ENCODE peak calls at places on chromosomes 11 and 22, in eight cellular contexts. Q, P, C, X, I, V, S and D are unnamed samples.

GRCh38 chr22:39491696-39492095 is 10.4 kb upstream of the MIEF1 start:
- DNase-seq in Q (no peak), P (no peak), C (no peak), X (no peak), I (no peak), V (no peak), S (no peak), D (no peak)

GRCh38 chr11:85826096-85826855 is 15.3 kb upstream of the SYTL2 start:
- DNase-seq in Q (no peak), P (peak), C (no peak), X (peak), I (peak), V (peak), S (peak), D (peak)

GRCh38 chr11:78961938-78962701 is 387.5 kb upstream of the NARS2 start:
- DNase-seq in Q (no peak), P (peak), C (no peak), X (peak), I (no peak), V (peak), S (peak), D (peak)

GRCh38 chr11:108912587-108912986 is 247.7 kb downstream of the DDX10 start:
- DNase-seq in Q (no peak), P (no peak), C (no peak), X (peak), I (no peak), V (no peak), S (peak), D (no peak)

GRCh38 chr22:20552450-20552894 is 45.1 kb downstream of the MED15 start:
- DNase-seq in Q (no peak), P (no peak), C (no peak), X (peak), I (no peak), V (no peak), S (peak), D (no peak)

GRCh38 chr11:66951927-66952337 is 6.3 kb downstream of the PC start:
- DNase-seq in Q (no peak), P (no peak), C (no peak), X (peak), I (no peak), V (no peak), S (peak), D (no peak)

GRCh38 chr11:134528453-134528852 is 116.4 kb upstream of the B3GAT1 start:
- DNase-seq in Q (no peak), P (peak), C (no peak), X (no peak), I (no peak), V (no peak), S (no peak), D (no peak)

GRCh38 chr22:45248832-45249561 is 8.3 kb upstream of the KIAA0930 start:
- DNase-seq in Q (no peak), P (no peak), C (peak), X (no peak), I (peak), V (no peak), S (no peak), D (no peak)

GRCh38 chr11:1693327-1694063 is 3.5 kb upstream of the KRTAP5-6 start:
- DNase-seq in Q (no peak), P (peak), C (peak), X (peak), I (peak), V (peak), S (peak), D (peak)

GRCh38 chr11:19557185-19557584 is 155.5 kb upstream of the NAV2 start:
- DNase-seq in Q (no peak), P (no peak), C (no peak), X (no peak), I (no peak), V (no peak), S (no peak), D (no peak)

GRCh38 chr11:63839508-63840355 is 822 bp downstream of the MARK2 start:
- DNase-seq in Q (no peak), P (no peak), C (peak), X (no peak), I (no peak), V (peak), S (no peak), D (no peak)

GRCh38 chr11:2247496-2247895 is 22.9 kb downstream of the ASCL2 start:
- DNase-seq in Q (no peak), P (no peak), C (no peak), X (no peak), I (no peak), V (no peak), S (no peak), D (no peak)

GRCh38 chr11:114111369-114112042 is 52.0 kb downstream of the ZBTB16 start:
- DNase-seq in Q (no peak), P (no peak), C (no peak), X (peak), I (no peak), V (no peak), S (peak), D (no peak)

GRCh38 chr22:23522642-23523251 is 57.3 kb downstream of the IGLL1 start:
- DNase-seq in Q (no peak), P (no peak), C (no peak), X (peak), I (no peak), V (peak), S (no peak), D (peak)

GRCh38 chr11:100908746-100909145 is 220.9 kb downstream of the PGR start:
- DNase-seq in Q (no peak), P (no peak), C (no peak), X (peak), I (peak), V (no peak), S (peak), D (no peak)

GRCh38 chr11:123202155-123202714 is 7.2 kb upstream of the CLMP start:
- DNase-seq in Q (no peak), P (no peak), C (no peak), X (peak), I (no peak), V (no peak), S (peak), D (peak)

GRCh38 chr11:33410086-33410765 is 153.0 kb downstream of the HIPK3 start:
- DNase-seq in Q (no peak), P (no peak), C (no peak), X (no peak), I (no peak), V (peak), S (no peak), D (no peak)

GRCh38 chr22:41177626-41178424 is 27.3 kb upstream of the L3MBTL2 start:
- DNase-seq in Q (no peak), P (no peak), C (no peak), X (no peak), I (no peak), V (no peak), S (no peak), D (no peak)

GRCh38 chr11:65128182-65129145 is 5.9 kb downstream of the SYVN1 start:
- DNase-seq in Q (no peak), P (no peak), C (no peak), X (no peak), I (no peak), V (no peak), S (no peak), D (no peak)

GRCh38 chr11:132278801-132279574 is 908.6 kb downstream of the NTM start:
- DNase-seq in Q (peak), P (no peak), C (no peak), X (peak), I (peak), V (peak), S (peak), D (no peak)

GRCh38 chr11:4680341-4680740 is 17.3 kb downstream of the OR51E2 start:
- DNase-seq in Q (no peak), P (no peak), C (no peak), X (no peak), I (no peak), V (no peak), S (no peak), D (no peak)

GRCh38 chr11:50088231-50088630 is 55.6 kb downstream of the OR4C45 start:
- DNase-seq in Q (no peak), P (no peak), C (no peak), X (no peak), I (no peak), V (no peak), S (peak), D (no peak)

GRCh38 chr22:19723990-19724827 is 870 bp downstream of the GP1BB start:
- DNase-seq in Q (no peak), P (peak), C (peak), X (peak), I (no peak), V (peak), S (peak), D (peak)

GRCh38 chr11:35106595-35106994 is 32.4 kb upstream of the CD44 start:
- DNase-seq in Q (no peak), P (no peak), C (no peak), X (no peak), I (peak), V (no peak), S (no peak), D (no peak)

GRCh38 chr11:65524747-65525658 is at the start of gene SCYL1:
- DNase-seq in Q (peak), P (peak), C (peak), X (peak), I (peak), V (peak), S (peak), D (peak)

GRCh38 chr11:62456630-62457029 is 37.8 kb downstream of the SCGB1A1 start:
- DNase-seq in Q (no peak), P (peak), C (no peak), X (no peak), I (no peak), V (peak), S (no peak), D (no peak)

GRCh38 chr11:26730711-26731460 is 9.0 kb upstream of the SLC5A12 start:
- DNase-seq in Q (no peak), P (no peak), C (no peak), X (peak), I (no peak), V (no peak), S (peak), D (no peak)

GRCh38 chr22:40685406-40685805 is 6.1 kb downstream of the MCHR1 start:
- DNase-seq in Q (no peak), P (no peak), C (no peak), X (no peak), I (no peak), V (no peak), S (no peak), D (no peak)

GRCh38 chr11:128726464-128727139 is 32.7 kb downstream of the FLI1 start:
- DNase-seq in Q (no peak), P (no peak), C (no peak), X (no peak), I (peak), V (no peak), S (no peak), D (no peak)

GRCh38 chr11:120135838-120136237 is 2.1 kb downstream of the TRIM29 start:
- DNase-seq in Q (no peak), P (no peak), C (no peak), X (no peak), I (no peak), V (no peak), S (no peak), D (no peak)

GRCh38 chr11:10354389-10354788 is 49.5 kb downstream of the ADM start:
- DNase-seq in Q (no peak), P (no peak), C (no peak), X (no peak), I (no peak), V (no peak), S (no peak), D (no peak)

DNA sequence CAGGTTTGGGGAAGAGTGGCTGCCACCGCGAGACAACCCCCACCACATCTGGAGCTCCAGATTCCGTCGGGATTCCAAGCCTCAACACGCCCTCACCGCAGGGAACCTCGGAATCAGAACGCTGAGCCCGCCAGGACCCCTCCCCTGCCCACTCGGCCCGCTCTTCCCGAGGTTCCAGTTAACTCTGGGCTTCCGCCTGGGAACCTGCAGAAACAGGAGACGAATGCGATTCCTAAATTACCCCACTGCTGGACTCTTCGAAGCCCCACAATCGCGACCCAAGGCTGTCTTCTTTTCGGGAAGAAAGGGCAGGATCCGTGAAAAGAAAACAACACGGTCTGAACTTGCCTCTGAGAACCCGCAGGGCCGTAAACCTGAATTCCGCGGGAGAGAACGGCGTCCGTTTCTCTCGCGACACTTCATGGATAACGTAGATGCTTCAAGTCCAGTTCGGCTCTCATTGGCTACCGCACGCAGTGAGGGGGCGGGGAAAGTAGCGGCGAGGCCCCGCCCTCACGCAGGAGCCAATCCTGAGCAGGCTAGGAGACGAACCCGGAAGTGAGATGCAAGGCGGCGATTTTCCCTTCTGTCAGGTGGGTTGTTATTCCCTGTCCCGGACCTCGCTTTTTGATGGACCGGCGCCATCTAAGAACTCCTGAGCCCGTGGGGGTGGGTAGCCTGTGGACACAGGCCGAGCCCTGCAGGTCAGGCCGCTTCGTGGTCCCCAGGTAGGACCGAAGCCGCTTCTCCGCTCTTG is at the start of the genes ANKRD49 and MRE11:
- DNase-seq in Q (peak), P (peak), C (peak), X (peak), I (peak), V (peak), S (peak), D (peak)
- TF ChIP-seq CTCF in Q (no peak), P (no peak), C (no peak), X (no peak), I (no peak), V (no peak), S (no peak), D (no peak)

DNA sequence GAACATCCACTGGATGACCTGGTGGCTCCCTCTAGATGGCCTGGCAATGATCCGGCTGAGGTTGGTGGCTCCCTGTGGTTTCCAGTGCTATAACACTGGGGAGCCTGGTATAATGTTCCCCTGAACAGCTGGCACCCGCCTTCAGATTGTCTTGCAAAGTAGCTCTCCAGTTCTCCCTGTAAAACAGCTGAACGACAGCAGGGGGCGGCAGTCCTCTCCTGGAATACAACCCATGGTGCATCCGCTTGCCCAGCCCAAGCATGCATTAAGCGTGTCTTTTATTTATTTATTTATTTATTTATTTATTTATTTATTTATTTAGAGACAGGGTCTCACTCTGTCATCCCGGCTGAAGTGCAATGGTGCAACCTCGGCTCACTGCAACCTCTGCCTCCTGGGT is 258.9 kb downstream of the BUD13 start:
- DNase-seq in Q (no peak), P (peak), C (no peak), X (peak), I (peak), V (peak), S (peak), D (peak)
- TF ChIP-seq CTCF in Q (peak), P (peak), C (peak), X (peak), I (peak), V (peak), S (peak), D (peak)

GRCh38 chr11:46414466-46414796 is 22.9 kb upstream of the CHRM4 start:
- DNase-seq in Q (no peak), P (no peak), C (no peak), X (no peak), I (no peak), V (no peak), S (no peak), D (no peak)

GRCh38 chr11:46407635-46408034 is 16.1 kb upstream of the CHRM4 start:
- DNase-seq in Q (no peak), P (no peak), C (no peak), X (no peak), I (no peak), V (no peak), S (no peak), D (no peak)

GRCh38 chr11:46408407-46408986 is 16.9 kb upstream of the CHRM4 start:
- DNase-seq in Q (no peak), P (no peak), C (no peak), X (no peak), I (no peak), V (no peak), S (no peak), D (no peak)

GRCh38 chr11:46413755-46414465 is 22.3 kb upstream of the CHRM4 start:
- DNase-seq in Q (no peak), P (no peak), C (no peak), X (no peak), I (no peak), V (no peak), S (no peak), D (no peak)

GRCh38 chr11:46410021-46410420 is 18.4 kb upstream of the CHRM4 start:
- DNase-seq in Q (no peak), P (peak), C (no peak), X (peak), I (no peak), V (peak), S (peak), D (no peak)
- TF ChIP-seq CTCF in Q (no peak), P (peak), C (no peak), X (peak), I (no peak), V (peak), S (peak), D (no peak)

DNA sequence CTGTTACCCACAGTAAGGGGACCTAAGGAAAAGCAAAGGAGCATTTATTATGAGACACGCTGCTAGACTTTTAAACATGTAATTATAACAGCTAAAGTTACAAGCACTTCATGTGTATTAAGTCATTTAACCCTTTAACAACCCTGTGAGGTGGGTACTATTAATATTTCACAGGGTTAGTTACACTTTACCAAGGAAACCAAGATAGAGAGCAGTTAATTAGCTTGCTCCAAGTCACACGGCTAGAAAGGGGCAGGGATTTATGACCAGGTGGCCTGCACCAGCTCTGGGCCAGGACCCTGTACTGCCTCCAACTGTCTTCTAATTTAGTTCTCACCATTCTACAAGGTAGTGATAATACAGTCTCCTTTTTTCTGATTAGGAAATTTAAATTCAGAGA is 74.9 kb downstream of the RPL27A start:
- DNase-seq in Q (no peak), P (no peak), C (no peak), X (no peak), I (no peak), V (no peak), S (no peak), D (no peak)
- TF ChIP-seq CTCF in Q (no peak), P (no peak), C (no peak), X (no peak), I (no peak), V (no peak), S (no peak), D (no peak)